ENCODE peak calls at places on chromosomes 12 and 14, in seven cellular contexts. X is IMR-90, R is lower lobe of right lung, Y is fibroblast of villous mesenchyme, T is H9, S is astrocyte of the cerebellum, K is gastrocnemius medialis. V is an unnamed sample.

GRCh38 chr12:80745851-80746250 is 29.1 kb downstream of the MYF5 start:
- DNase-seq in X (no peak), R (no peak), S (no peak), T (no peak), K (no peak), Y (no peak), V (no peak)

GRCh38 chr12:8644345-8645248 is 18.0 kb downstream of the MFAP5 start:
- DNase-seq in Y (no peak), T (no peak), S (no peak), K (no peak), X (no peak), R (no peak), V (peak)

GRCh38 chr12:122190842-122191668 is 8.1 kb downstream of the LRRC43 start:
- DNase-seq in Y (peak), K (peak), R (peak), T (peak), S (peak), X (peak), V (peak)

GRCh38 chr12:63802012-63802608 is 22.4 kb downstream of the RXYLT1 start:
- DNase-seq in Y (peak), X (peak), R (no peak), K (no peak), S (peak), T (no peak), V (peak)

GRCh38 chr12:99027491-99027890 is 382.4 kb downstream of the APAF1 start:
- DNase-seq in Y (no peak), S (no peak), T (no peak), R (no peak), X (no peak), K (no peak), V (no peak)

GRCh38 chr14:89720741-89721315 is 233.7 kb downstream of the EFCAB11 start:
- DNase-seq in X (no peak), T (peak), R (peak), S (no peak), K (peak), Y (no peak), V (peak)

GRCh38 chr12:99367181-99367580 is 280.4 kb upstream of the GARIN6 start:
- DNase-seq in X (no peak), K (no peak), Y (no peak), T (no peak), R (no peak), S (no peak), V (no peak)

GRCh38 chr14:89926709-89927108 is 27.8 kb downstream of the EFCAB11 start:
- DNase-seq in R (no peak), K (no peak), T (no peak), Y (peak), X (peak), S (no peak), V (no peak)

GRCh38 chr12:106195638-106196037 is 52.2 kb downstream of the CKAP4 start:
- DNase-seq in R (no peak), T (no peak), K (peak), Y (peak), X (peak), S (peak), V (no peak)

GRCh38 chr12:6821674-6822433 is at the start of gene GPR162:
- DNase-seq in Y (peak), K (no peak), R (peak), T (peak), S (no peak), X (peak), V (no peak)

GRCh38 chr14:70955543-70956480 is 48.6 kb downstream of the PCNX1 start:
- DNase-seq in T (no peak), X (peak), Y (peak), K (no peak), S (no peak), R (no peak), V (peak)

GRCh38 chr14:74459289-74459946 is 33.4 kb upstream of the SYNDIG1L start:
- DNase-seq in T (peak), R (no peak), S (peak), X (peak), Y (peak), K (peak), V (peak)

GRCh38 chr12:2341051-2341751 is 288.4 kb downstream of the CACNA1C start:
- DNase-seq in K (no peak), S (no peak), T (no peak), X (no peak), R (no peak), Y (no peak), V (no peak)

GRCh38 chr12:3131129-3131528 is 54.0 kb downstream of the TSPAN9 start:
- DNase-seq in S (no peak), R (no peak), K (no peak), Y (no peak), T (peak), X (no peak), V (no peak)

GRCh38 chr12:94643585-94643984 is 6.8 kb downstream of the TMCC3 start:
- DNase-seq in K (no peak), S (no peak), Y (no peak), T (no peak), X (no peak), R (peak), V (no peak)

GRCh38 chr14:21724115-21724973 is 50.7 kb upstream of the OR4E1 start:
- DNase-seq in X (no peak), K (no peak), R (no peak), T (no peak), Y (no peak), S (no peak), V (no peak)

GRCh38 chr12:88388566-88389269 is 191.6 kb downstream of the KITLG start:
- DNase-seq in T (no peak), K (no peak), X (peak), R (no peak), S (no peak), Y (no peak), V (no peak)

GRCh38 chr14:95363468-95363954 is 43.8 kb upstream of the CLMN start:
- DNase-seq in S (no peak), X (no peak), R (no peak), Y (no peak), T (no peak), K (no peak), V (peak)

GRCh38 chr12:16076553-16076952 is 165.4 kb downstream of the DERA start:
- DNase-seq in S (no peak), T (peak), Y (peak), R (no peak), K (no peak), X (peak), V (peak)

GRCh38 chr14:25108959-25109358 is 59.0 kb upstream of the STXBP6 start:
- DNase-seq in Y (no peak), T (no peak), K (no peak), S (no peak), R (no peak), X (no peak), V (no peak)

GRCh38 chr12:7190268-7191055 is 976 bp downstream of the PEX5 start:
- DNase-seq in T (peak), X (peak), S (no peak), Y (no peak), R (peak), K (peak), V (no peak)

GRCh38 chr14:75427482-75428229 is at the start of gene JDP2:
- DNase-seq in S (peak), Y (peak), R (peak), T (peak), K (peak), X (peak), V (peak)

GRCh38 chr14:31232081-31232480 is 24.5 kb upstream of the HECTD1 start:
- DNase-seq in K (no peak), Y (no peak), X (no peak), R (no peak), T (no peak), S (no peak), V (no peak)

GRCh38 chr12:97753332-97753731 is 290.7 kb downstream of the RMST start:
- DNase-seq in Y (no peak), R (no peak), T (no peak), K (no peak), X (no peak), S (no peak), V (no peak)

GRCh38 chr12:31685801-31686200 is 26.3 kb downstream of the ETFBKMT start:
- DNase-seq in R (no peak), S (no peak), X (no peak), K (no peak), Y (no peak), T (no peak), V (no peak)

GRCh38 chr14:50892255-50892654 is 20.4 kb downstream of the ABHD12B start:
- DNase-seq in Y (no peak), R (no peak), S (no peak), T (peak), X (no peak), K (no peak), V (no peak)

GRCh38 chr14:69582207-69582606 is 7.5 kb upstream of the CCDC177 start:
- DNase-seq in R (no peak), T (no peak), X (peak), K (no peak), Y (no peak), S (no peak), V (no peak)

GRCh38 chr14:89117017-89117416 is 292.6 kb downstream of the TTC8 start:
- DNase-seq in S (no peak), Y (no peak), R (no peak), T (no peak), X (no peak), K (no peak), V (no peak)

GRCh38 chr12:89597210-89597609 is 71.4 kb upstream of the POC1B start:
- DNase-seq in R (no peak), K (no peak), Y (no peak), X (no peak), S (no peak), T (no peak), V (no peak)

GRCh38 chr12:6553051-6553868 is 2.6 kb downstream of the IFFO1 start:
- DNase-seq in T (no peak), X (peak), S (no peak), K (peak), Y (peak), R (no peak), V (no peak)

GRCh38 chr14:103652806-103653205 is 23.8 kb downstream of the KLC1 start:
- DNase-seq in K (no peak), T (no peak), R (no peak), Y (no peak), X (no peak), S (no peak), V (no peak)

GRCh38 chr12:74539765-74540526 is 2.3 kb downstream of the ATXN7L3B start:
- DNase-seq in R (no peak), S (no peak), T (no peak), X (no peak), K (no peak), Y (peak), V (no peak)

GRCh38 chr12:62693291-62694040 is 226.8 kb downstream of the MON2 start:
- DNase-seq in K (no peak), Y (no peak), S (no peak), T (no peak), X (peak), R (no peak), V (no peak)

GRCh38 chr14:51607677-51608076 is 44.0 kb upstream of the FRMD6 start:
- DNase-seq in X (peak), R (no peak), K (no peak), S (no peak), Y (peak), T (no peak), V (no peak)

GRCh38 chr14:81165188-81165587 is 55.6 kb downstream of the GTF2A1 start:
- DNase-seq in K (no peak), Y (peak), T (no peak), S (no peak), X (no peak), R (no peak), V (no peak)

DNA sequence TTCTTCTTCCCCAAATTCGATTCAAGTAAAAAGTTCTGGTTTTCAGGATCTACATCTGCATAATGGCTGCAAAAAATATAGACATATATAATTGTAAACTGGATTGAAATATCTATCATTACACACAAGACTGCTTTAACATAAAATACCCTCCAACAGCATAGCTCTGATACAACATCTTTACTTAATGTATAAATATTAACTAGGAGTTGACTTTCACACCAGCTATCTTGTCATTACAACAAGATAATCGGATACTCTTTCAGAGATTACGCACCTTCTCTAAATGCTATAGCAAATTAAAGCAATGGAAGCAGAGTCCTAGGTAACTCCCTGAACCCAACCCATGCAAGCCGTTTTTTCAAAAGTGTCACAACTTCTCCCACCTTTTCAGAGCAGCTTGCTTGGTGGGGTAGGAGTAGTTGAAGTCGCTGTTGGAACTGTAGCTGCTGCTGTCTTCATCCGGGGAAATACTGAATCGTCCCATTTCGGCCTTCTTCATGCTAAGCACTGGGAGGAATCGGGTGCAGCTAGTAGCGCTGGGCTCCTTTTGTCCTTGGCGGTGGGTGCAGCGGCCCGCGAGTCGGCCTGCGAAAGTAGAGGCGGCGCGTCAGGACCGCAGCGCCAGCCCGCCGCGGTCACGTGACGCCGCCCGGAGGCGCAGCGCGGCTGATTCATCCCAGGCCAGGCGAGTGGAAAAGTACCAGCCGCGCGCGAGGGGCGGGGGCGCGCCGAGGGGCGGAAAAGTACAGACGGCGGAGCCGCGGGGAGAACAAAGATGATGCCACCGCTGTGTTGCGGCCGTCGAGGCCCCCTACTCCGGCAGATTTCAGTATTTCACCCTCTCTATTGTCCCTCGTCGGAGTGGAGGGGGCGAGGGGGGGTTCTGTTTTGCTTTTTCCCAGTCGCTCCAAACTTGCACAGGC is 1.5 kb downstream of the SLC38A2 start:
- DNase-seq in X (peak), K (peak), Y (peak), T (peak), R (peak), S (peak), V (peak)
- TF ChIP-seq CTCF in X (peak), K (no peak), Y (no peak), T (no peak), R (peak), S (no peak), V (peak)

DNA sequence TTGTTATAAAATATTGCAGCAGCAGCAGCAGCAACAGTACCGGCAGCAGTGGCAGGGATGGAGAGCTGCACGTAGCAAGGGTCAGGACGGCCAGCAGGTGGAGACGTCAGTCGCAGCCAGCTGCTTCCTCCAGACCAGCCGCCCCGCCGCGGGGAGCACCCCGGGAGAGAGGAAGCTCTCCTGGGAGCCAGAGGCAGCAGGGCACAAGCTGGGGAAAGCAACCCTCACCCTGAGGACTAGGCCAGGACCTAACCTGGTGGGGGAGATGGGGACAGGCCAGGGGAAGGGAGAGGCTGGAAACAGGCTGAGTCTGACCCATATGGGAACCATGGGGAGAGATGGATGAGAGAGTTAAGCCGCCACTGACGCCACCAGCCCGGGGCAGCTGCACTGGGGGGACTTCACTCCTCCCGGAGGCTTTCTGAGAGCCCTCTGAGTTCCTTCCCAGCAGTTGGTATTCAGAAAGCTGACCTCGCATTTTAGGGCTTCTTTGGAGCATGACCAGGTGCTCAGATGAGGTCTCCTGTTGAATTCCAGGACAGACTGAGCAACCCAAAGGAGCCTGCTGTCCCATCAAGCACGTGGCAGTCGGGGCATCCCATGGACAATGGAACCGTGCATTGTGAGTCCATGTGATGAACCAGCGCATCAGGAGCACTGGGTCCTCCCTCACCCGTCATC is 56.3 kb downstream of the SPTB start:
- DNase-seq in T (peak), X (peak), R (peak), Y (peak), K (peak), S (no peak), V (peak)
- TF ChIP-seq CTCF in T (peak), X (peak), R (peak), Y (peak), K (peak), S (peak), V (peak)

GRCh38 chr12:51820721-51821422 is 27.6 kb downstream of the FIGNL2 start:
- DNase-seq in R (peak), Y (peak), T (peak), S (no peak), X (peak), K (no peak), V (peak)
- TF ChIP-seq CTCF in R (peak), Y (peak), T (peak), S (no peak), X (peak), K (no peak), V (peak)

GRCh38 chr12:113327000-113327399 is 7.9 kb downstream of the SLC8B1 start:
- DNase-seq in R (no peak), K (no peak), S (no peak), Y (no peak), T (no peak), X (no peak), V (no peak)
- TF ChIP-seq CTCF in R (no peak), K (no peak), S (no peak), Y (peak), T (no peak), X (no peak), V (peak)

DNA sequence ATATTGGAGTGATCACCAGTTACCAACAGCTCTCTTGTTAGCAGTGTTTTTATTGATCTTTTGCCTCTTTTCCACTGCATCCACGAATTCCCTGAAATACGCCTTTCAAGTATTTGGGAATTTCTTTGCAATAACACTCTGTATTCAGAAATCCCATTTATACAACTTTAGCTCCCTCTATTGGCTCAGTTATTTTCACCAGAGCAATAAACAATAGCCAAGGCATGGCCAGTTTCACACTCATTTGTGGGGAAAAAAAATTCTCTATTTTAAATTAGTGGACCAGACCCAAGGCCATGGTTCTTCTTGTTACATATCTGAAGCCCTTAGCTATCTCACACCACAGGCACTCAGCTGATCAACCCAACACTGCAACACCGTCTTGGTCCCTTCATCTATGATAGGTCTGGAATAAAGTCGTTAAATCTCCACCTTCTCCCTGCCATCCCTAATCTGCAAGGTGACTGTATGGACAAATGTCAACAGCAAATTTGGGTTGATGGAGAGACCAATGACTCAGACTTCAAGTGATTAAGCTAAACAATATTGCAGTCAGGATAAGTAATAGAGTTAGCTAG is 92.4 kb upstream of the TMEM260 start:
- DNase-seq in K (no peak), R (no peak), Y (peak), S (peak), X (peak), T (no peak), V (no peak)
- TF ChIP-seq CTCF in K (no peak), R (peak), Y (peak), S (peak), X (peak), T (peak), V (no peak)

GRCh38 chr12:18246057-18246456 is 15.3 kb upstream of the PIK3C2G start:
- DNase-seq in T (no peak), K (no peak), S (no peak), R (no peak), Y (no peak), X (no peak), V (no peak)
- TF ChIP-seq CTCF in T (peak), K (no peak), S (peak), R (no peak), Y (peak), X (no peak), V (no peak)

V was measured in GM10248.